ENCODE peak calls at places on chromosomes 6 and 20, in eight cellular contexts. P is SK-N-SH, G is left ventricle myocardium inferior, Y is AG09319, H is GM06990, F is uterus, U is AG04450, J is foreskin fibroblast. L is an unnamed sample.

GRCh38 chr20:47317127-47317895 is 39.2 kb downstream of the ZMYND8 start:
- DNase-seq in G (peak; percentile 80), F (peak; percentile 77), H (peak; percentile 18), U (peak; percentile 88), J (peak; percentile 100), Y (peak; percentile 84), P (no peak), L (peak; percentile 74)

GRCh38 chr6:21601341-21601740 is 7.8 kb downstream of the SOX4 start:
- DNase-seq in U (no peak), P (no peak), Y (no peak), H (no peak), G (no peak), J (no peak), F (no peak), L (no peak)

GRCh38 chr20:37801921-37802320 is 101.0 kb upstream of the VSTM2L start:
- DNase-seq in U (no peak), P (no peak), J (no peak), G (no peak), Y (no peak), F (no peak), H (no peak), L (no peak)

GRCh38 chr6:14758421-14759043 is 487.3 kb upstream of the JARID2 start:
- DNase-seq in P (no peak), G (no peak), F (no peak), J (no peak), H (no peak), U (no peak), Y (no peak), L (no peak)

GRCh38 chr6:37547564-37548061 is 47.9 kb upstream of the CCDC167 start:
- DNase-seq in G (no peak), J (peak; percentile 21), F (no peak), Y (no peak), U (no peak), H (no peak), P (peak; percentile 45), L (no peak)

GRCh38 chr6:116029535-116029934 is 31.2 kb downstream of the FRK start:
- DNase-seq in H (no peak), F (no peak), J (no peak), Y (no peak), U (no peak), P (no peak), G (no peak), L (no peak)

GRCh38 chr6:40536442-40536841 is 50.7 kb downstream of the LRFN2 start:
- DNase-seq in H (no peak), U (no peak), P (peak; percentile 31), F (no peak), Y (no peak), G (no peak), J (no peak), L (no peak)

GRCh38 chr20:61263084-61263695 is 11.1 kb downstream of the CDH4 start:
- DNase-seq in H (no peak), U (no peak), G (no peak), P (peak; percentile 53), F (no peak), Y (no peak), J (no peak), L (peak; percentile 76)

GRCh38 chr6:116410945-116411623 is 40.3 kb downstream of the DSE start:
- DNase-seq in G (peak; percentile 39), P (no peak), U (no peak), H (no peak), Y (no peak), F (no peak), J (peak; percentile 65), L (no peak)

GRCh38 chr6:121688974-121689373 is 253.5 kb downstream of the GJA1 start:
- DNase-seq in U (no peak), P (no peak), G (no peak), J (no peak), H (no peak), F (no peak), Y (no peak), L (no peak)

GRCh38 chr6:3915076-3915791 is 66.1 kb downstream of the FAM50B start:
- DNase-seq in Y (no peak), G (no peak), J (no peak), P (no peak), F (no peak), H (no peak), U (no peak), L (no peak)

GRCh38 chr6:9365378-9365777 is 930.0 kb upstream of the SLC35B3 start:
- DNase-seq in G (no peak), F (no peak), U (no peak), Y (no peak), P (no peak), H (no peak), J (no peak), L (no peak)

GRCh38 chr6:106446287-106446885 is 85.9 kb downstream of the CRYBG1 start:
- DNase-seq in Y (no peak), F (no peak), P (peak; percentile 12), J (no peak), G (no peak), H (no peak), U (no peak), L (no peak)

GRCh38 chr20:12941025-12941424 is 67.7 kb upstream of the SPTLC3 start:
- DNase-seq in F (no peak), H (no peak), G (no peak), P (no peak), U (no peak), J (no peak), Y (no peak), L (no peak)

GRCh38 chr20:50251992-50252491 is 61.4 kb downstream of the CEBPB start:
- DNase-seq in J (peak; percentile 41), G (no peak), H (no peak), Y (peak; percentile 49), F (no peak), U (peak; percentile 44), P (no peak), L (no peak)

GRCh38 chr20:50256577-50256976 is 65.9 kb downstream of the CEBPB start:
- DNase-seq in Y (no peak), H (no peak), F (no peak), P (no peak), G (no peak), J (no peak), U (no peak), L (no peak)

GRCh38 chr20:50251383-50251748 is 60.7 kb downstream of the CEBPB start:
- DNase-seq in Y (no peak), G (no peak), J (no peak), F (no peak), H (no peak), P (no peak), U (no peak), L (no peak)

GRCh38 chr20:50252715-50253500 is 62.3 kb downstream of the CEBPB start:
- DNase-seq in U (no peak), P (no peak), Y (no peak), F (no peak), G (no peak), H (no peak), J (no peak), L (no peak)

GRCh38 chr20:50254466-50255079 is 63.9 kb downstream of the CEBPB start:
- DNase-seq in G (no peak), H (no peak), J (no peak), Y (no peak), U (no peak), F (no peak), P (no peak), L (no peak)
- TF ChIP-seq CTCF in G (no peak), H (no peak), J (no peak), Y (no peak), U (no peak), F (no peak), P (no peak), L (no peak)

GRCh38 chr6:158536084-158536890 is 23.6 kb upstream of the TMEM181 start:
- DNase-seq in P (peak; percentile 90), H (peak; percentile 76), F (peak; percentile 55), Y (no peak), G (peak; percentile 72), U (no peak), J (peak; percentile 70), L (peak; percentile 78)
- TF ChIP-seq CTCF in P (no peak), H (no peak), F (no peak), Y (no peak), G (no peak), U (no peak), J (no peak), L (no peak)

GRCh38 chr20:19071902-19072498 is 140.4 kb upstream of the SLC24A3 start:
- DNase-seq in H (peak; percentile 29), Y (no peak), G (no peak), P (no peak), U (no peak), J (no peak), F (no peak), L (no peak)

GRCh38 chr20:19074828-19075516 is 137.5 kb upstream of the SLC24A3 start:
- DNase-seq in H (peak; percentile 79), U (no peak), Y (no peak), J (no peak), F (no peak), P (no peak), G (peak; percentile 19), L (no peak)

GRCh38 chr20:19072988-19073387 is 139.5 kb upstream of the SLC24A3 start:
- DNase-seq in G (no peak), H (no peak), Y (no peak), F (no peak), J (no peak), U (no peak), P (no peak), L (no peak)

GRCh38 chr20:19071442-19071717 is 141.1 kb upstream of the SLC24A3 start:
- DNase-seq in P (no peak), G (no peak), F (no peak), Y (no peak), H (peak; percentile 63), J (no peak), U (no peak), L (no peak)

DNA sequence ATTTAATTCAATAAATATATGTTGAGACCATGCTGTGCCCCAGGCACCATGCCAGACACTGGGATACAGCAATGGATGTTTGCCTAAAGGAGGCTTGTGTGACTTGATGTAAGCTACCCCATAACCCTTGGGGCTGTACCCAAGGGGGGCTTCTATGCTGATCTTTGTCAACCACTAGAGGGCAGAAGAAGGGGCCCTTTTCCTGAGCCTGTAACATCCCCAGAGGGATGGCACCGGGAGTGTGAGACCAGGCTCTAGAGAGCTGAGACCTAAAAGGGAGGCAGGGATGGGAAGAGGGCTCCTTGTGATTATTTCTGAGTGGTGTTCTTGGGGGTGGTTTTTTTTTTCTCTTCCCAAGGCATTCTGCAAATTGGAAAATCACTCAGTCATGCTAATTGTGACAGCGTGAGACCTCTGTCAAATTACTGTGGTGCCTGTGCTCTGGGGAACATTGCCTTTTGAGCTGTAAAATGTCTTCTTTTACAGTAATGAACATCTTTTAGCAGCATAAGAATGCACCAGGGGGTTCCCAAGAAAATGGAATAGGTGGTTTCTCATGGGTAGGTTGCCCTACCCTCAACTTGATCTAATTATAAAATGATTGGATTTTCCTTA is 138.8 kb upstream of the SLC24A3 start:
- DNase-seq in P (peak; percentile 26), H (peak; percentile 13), U (no peak), Y (no peak), J (no peak), G (no peak), F (no peak), L (no peak)
- TF ChIP-seq CTCF in P (peak; percentile 50), H (peak; percentile 78), U (no peak), Y (peak; percentile 8), J (no peak), G (peak; percentile 33), F (no peak), L (peak; percentile 51)

DNA sequence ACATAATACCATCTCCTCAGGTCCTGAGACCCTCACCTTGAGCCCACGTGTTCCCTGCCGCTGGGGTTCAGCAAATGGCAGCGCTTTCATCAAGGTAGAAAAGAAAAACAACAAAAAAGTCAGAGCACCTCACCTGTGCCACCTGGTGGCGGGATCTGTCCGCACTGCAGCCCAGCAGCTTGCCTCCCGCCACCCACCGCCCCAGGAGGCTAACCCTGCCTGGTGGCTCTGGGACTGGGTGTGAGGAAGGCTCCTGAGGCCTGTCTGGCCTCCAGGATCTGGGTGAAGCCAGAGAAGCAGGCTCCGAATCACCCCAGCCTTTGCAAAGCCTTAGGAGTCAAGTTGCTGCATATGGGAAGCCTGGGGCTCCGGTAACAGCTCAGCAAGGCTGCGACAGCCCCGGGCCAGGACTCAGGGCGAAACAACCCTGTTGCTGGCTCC is 270.8 kb downstream of the BMP7 start:
- DNase-seq in H (no peak), F (no peak), U (no peak), G (no peak), Y (no peak), P (peak; percentile 59), J (no peak), L (peak; percentile 75)
- TF ChIP-seq CTCF in H (peak; percentile 74), F (peak; percentile 25), U (peak; percentile 43), G (peak; percentile 39), Y (peak; percentile 46), P (peak; percentile 59), J (peak; percentile 45), L (peak; percentile 84)

L was measured in glutamatergic neuron.